ENCODE peak calls at places on chromosomes 4 and X, in four cellular contexts. U is trophoblast cell, K is mesenchymal stem cell, F is H9. V is an unnamed sample. For H3K4me1, the result is how much of the 10 kb centered on the place peaks cover.

GRCh38 chrX:71941771-71942170 is 31.1 kb downstream of the NHSL2 start:
- DNase-seq in U (no peak), K (peak), F (no peak), V (no peak)

GRCh38 chr4:69210911-69211310 is 3.6 kb downstream of the UGT2B11 start:
- DNase-seq in U (no peak), K (no peak), F (no peak), V (no peak)

GRCh38 chr4:1589098-1589497 is 95.0 kb downstream of the FAM53A start:
- DNase-seq in U (no peak), K (no peak), F (no peak), V (no peak)

GRCh38 chr4:155602351-155603140 is 64.1 kb upstream of the GUCY1A1 start:
- DNase-seq in U (peak), K (peak), F (no peak), V (no peak)

GRCh38 chr4:25131925-25132324 is 28.3 kb downstream of the SEPSECS start:
- DNase-seq in U (no peak), K (no peak), F (no peak), V (peak)

GRCh38 chrX:31061091-31061490 is 10.8 kb downstream of the FTHL17 start:
- DNase-seq in U (no peak), K (no peak), F (no peak), V (no peak)

GRCh38 chrX:154655346-154655745 is 2.0 kb upstream of the CTAG2 start:
- DNase-seq in U (no peak), K (no peak), F (no peak), V (no peak)

GRCh38 chr4:143362392-143363046 is 25.8 kb downstream of the GAB1 start:
- DNase-seq in U (no peak), K (no peak), F (no peak), V (no peak)

GRCh38 chr4:109432203-109432602 is 1.4 kb upstream of the SEC24B start:
- DNase-seq in U (no peak), K (no peak), F (no peak), V (no peak)

GRCh38 chr4:38306482-38307071 is 346.4 kb downstream of the PTTG2 start:
- DNase-seq in U (no peak), K (no peak), F (no peak), V (no peak)

GRCh38 chrX:74450803-74451449 is 29.6 kb downstream of the SLC16A2 start:
- DNase-seq in U (peak), K (peak), F (no peak), V (no peak)

GRCh38 chr4:158530391-158530790 is 8.7 kb downstream of the RXFP1 start:
- DNase-seq in U (no peak), K (no peak), F (no peak), V (no peak)

GRCh38 chr4:122652379-122652778 is 31.5 kb upstream of the IL21 start:
- DNase-seq in U (peak), K (peak), F (no peak), V (no peak)

DNA sequence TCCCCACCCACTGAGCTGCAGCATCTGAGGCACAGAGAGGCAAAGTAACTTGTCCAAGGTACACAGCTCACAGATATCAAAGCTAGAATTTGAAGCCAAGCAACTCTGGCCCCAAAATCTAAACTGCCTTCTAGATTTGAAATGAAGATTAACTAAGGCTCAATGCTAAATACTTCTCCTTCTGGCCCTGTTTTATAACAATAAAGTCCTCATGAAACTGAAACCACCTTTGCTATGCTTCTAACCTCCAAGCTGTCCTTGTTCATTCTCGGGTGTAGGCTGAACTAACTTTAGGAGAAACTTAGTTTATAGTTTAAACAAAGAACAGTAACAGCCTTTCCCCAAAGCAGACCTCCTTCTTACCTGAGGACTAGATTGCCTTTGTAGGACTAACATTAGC is 93.6 kb downstream of the DCTD start:
- DNase-seq in U (no peak), K (no peak), F (no peak), V (no peak)
- H2BK12ac ChIP-seq in U (no peak), K (no peak), F (no peak), V (no peak)

DNA sequence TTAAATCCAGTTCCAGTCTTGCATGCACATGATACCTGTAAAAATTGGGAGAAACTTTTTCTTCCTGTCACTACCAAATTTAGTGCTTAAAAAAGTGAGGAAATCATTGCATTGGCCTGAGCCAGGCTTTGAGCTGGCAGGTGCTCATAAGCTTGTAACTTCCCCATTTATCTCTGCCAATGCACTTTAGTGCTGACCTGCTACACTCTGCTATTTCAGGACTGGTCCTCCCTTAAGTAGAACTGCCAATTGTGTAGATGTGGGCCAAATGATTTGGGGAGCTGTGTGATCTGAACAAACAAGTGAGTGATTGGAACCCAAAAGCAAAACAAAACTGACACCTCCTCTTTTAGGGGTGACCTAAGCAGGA is 51.8 kb downstream of the ZNF827 start:
- DNase-seq in U (no peak), K (no peak), F (no peak), V (no peak)
- H3K4me2 ChIP-seq in U (no peak), K (no peak), F (peak), V (no peak)

GRCh38 chr4:176323511-176324160 is 3.9 kb downstream of the SPCS3 start:
- DNase-seq in U (no peak), K (no peak), F (no peak), V (no peak)
- H3K4me1 ChIP-seq in U (under half), K (under half), F (under half), V (under half)

DNA sequence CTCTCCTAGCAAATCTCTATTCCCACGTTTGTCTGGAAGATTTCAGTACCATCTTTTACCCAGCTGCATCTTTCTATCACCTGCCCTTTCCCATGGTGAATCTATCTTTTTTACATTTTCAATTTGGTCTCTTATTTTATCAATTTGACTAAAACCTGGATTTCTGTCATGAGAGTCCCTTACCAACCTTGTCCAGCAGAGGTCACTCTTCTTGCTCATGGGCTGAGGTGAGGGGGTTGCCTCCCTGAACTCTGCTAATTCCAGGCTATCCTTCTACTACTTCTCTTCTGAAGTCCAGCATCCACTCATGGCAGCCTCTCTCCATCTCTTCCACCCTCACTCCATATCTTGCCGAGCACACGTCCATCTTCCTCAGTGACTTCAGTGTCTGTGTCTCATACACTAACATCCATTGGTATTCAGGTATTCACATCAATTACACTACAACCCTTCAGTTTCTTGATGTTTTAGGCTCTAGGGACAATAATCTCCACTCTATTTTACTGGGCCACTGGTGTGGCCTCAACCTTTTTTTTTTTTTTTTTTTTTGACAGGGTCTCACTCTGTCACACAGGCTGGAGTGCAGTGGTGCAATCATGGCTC is 17.8 kb upstream of the ZNF827 start:
- DNase-seq in U (peak), K (peak), F (peak), V (peak)
- H2BK12ac ChIP-seq in U (no peak), K (no peak), F (no peak), V (no peak)